ENCODE peak calls at places on chromosomes 6 and 20, in seven cellular contexts. F is LHCN-M2, X is mesothelial cell of epicardium, A is NAMALWA, J is T-helper 2 cell, I is LNCaP clone FGC, W is NCI-H1694. L is an unnamed sample.

GRCh38 chr20:18831830-18832229 is 18.2 kb downstream of the SCP2D1 start:
- DNase-seq in F (peak; percentile 13), X (no peak), A (no peak), J (no peak), I (no peak), W (no peak), L (no peak)

GRCh38 chr6:692356-692851 is 535 bp downstream of the EXOC2 start:
- DNase-seq in F (peak; percentile 46), X (no peak), A (peak; percentile 75), J (peak; percentile 50), I (peak; percentile 25), W (no peak), L (peak; percentile 85)

GRCh38 chr6:155647354-155647753 is 191.7 kb upstream of the NOX3 start:
- DNase-seq in F (no peak), X (no peak), A (no peak), J (no peak), I (no peak), W (no peak), L (no peak)

GRCh38 chr6:76221525-76221924 is 149.1 kb upstream of the IMPG1 start:
- DNase-seq in F (no peak), X (no peak), A (no peak), J (no peak), I (no peak), W (no peak), L (no peak)

GRCh38 chr6:50007821-50008220 is 14.0 kb downstream of the DEFB110 start:
- DNase-seq in F (peak; percentile 77), X (no peak), A (no peak), J (no peak), I (no peak), W (no peak), L (no peak)

GRCh38 chr6:121515615-121516265 is 80.3 kb downstream of the GJA1 start:
- DNase-seq in F (peak; percentile 29), X (no peak), A (no peak), J (no peak), I (no peak), W (no peak), L (no peak)

GRCh38 chr6:11824986-11825385 is 46.4 kb upstream of the ADTRP start:
- DNase-seq in F (peak; percentile 9), X (no peak), A (peak; percentile 14), J (no peak), I (no peak), W (no peak), L (no peak)

GRCh38 chr6:37396571-37397185 is 36.3 kb upstream of the CMTR1 start:
- DNase-seq in F (peak; percentile 58), X (no peak), A (no peak), J (no peak), I (no peak), W (no peak), L (no peak)

GRCh38 chr20:45247860-45248259 is 6.5 kb downstream of the SLPI start:
- DNase-seq in F (no peak), X (no peak), A (no peak), J (no peak), I (no peak), W (no peak), L (no peak)

GRCh38 chr20:46050444-46050843 is 21.4 kb downstream of the SLC12A5 start:
- DNase-seq in F (no peak), X (no peak), A (no peak), J (no peak), I (no peak), W (no peak), L (no peak)

GRCh38 chr6:85401186-85402062 is 48.5 kb upstream of the NT5E start:
- DNase-seq in F (peak; percentile 37), X (no peak), A (no peak), J (no peak), I (no peak), W (no peak), L (no peak)

GRCh38 chr6:139473731-139474130 is 99.3 kb upstream of the CITED2 start:
- DNase-seq in F (peak; percentile 8), X (no peak), A (no peak), J (no peak), I (no peak), W (no peak), L (no peak)

GRCh38 chr20:62142252-62143117 is 709 bp downstream of the PSMA7 start:
- DNase-seq in F (no peak), X (no peak), A (peak; percentile 34), J (no peak), I (no peak), W (no peak), L (no peak)

GRCh38 chr6:41591859-41592502 is 45.8 kb downstream of the FOXP4 start:
- DNase-seq in F (peak; percentile 46), X (peak; percentile 61), A (peak; percentile 84), J (peak; percentile 54), I (no peak), W (peak; percentile 72), L (peak; percentile 94)

GRCh38 chr20:37714973-37715657 is 21.3 kb downstream of the CTNNBL1 start:
- DNase-seq in F (no peak), X (no peak), A (no peak), J (no peak), I (no peak), W (no peak), L (no peak)

GRCh38 chr20:1108437-1108920 is 9.9 kb upstream of the PSMF1 start:
- DNase-seq in F (peak; percentile 38), X (no peak), A (peak; percentile 66), J (no peak), I (no peak), W (peak; percentile 18), L (no peak)

GRCh38 chr6:125588268-125588667 is 161.2 kb upstream of the HEY2 start:
- DNase-seq in F (no peak), X (no peak), A (no peak), J (no peak), I (no peak), W (no peak), L (no peak)

GRCh38 chr20:45097485-45098095 is 3.3 kb downstream of the KCNS1 start:
- DNase-seq in F (no peak), X (no peak), A (no peak), J (no peak), I (no peak), W (no peak), L (no peak)

GRCh38 chr6:74018825-74019224 is 322.8 kb downstream of the CD109 start:
- DNase-seq in F (no peak), X (no peak), A (no peak), J (no peak), I (no peak), W (no peak), L (no peak)

GRCh38 chr6:37354526-37355384 is 972 bp downstream of the RNF8 start:
- DNase-seq in F (peak; percentile 16), X (peak; percentile 21), A (peak; percentile 28), J (no peak), I (no peak), W (no peak), L (no peak)

GRCh38 chr20:7452890-7453289 is 487.4 kb downstream of the HAO1 start:
- DNase-seq in F (no peak), X (no peak), A (no peak), J (no peak), I (no peak), W (no peak), L (no peak)

GRCh38 chr6:126947070-126947469 is 171.4 kb upstream of the RSPO3 start:
- DNase-seq in F (peak; percentile 34), X (no peak), A (no peak), J (no peak), I (no peak), W (no peak), L (peak; percentile 85)

GRCh38 chr6:13953061-13953705 is 28.4 kb downstream of the RNF182 start:
- DNase-seq in F (no peak), X (no peak), A (no peak), J (no peak), I (no peak), W (no peak), L (no peak)

GRCh38 chr6:121549741-121550140 is 114.3 kb downstream of the GJA1 start:
- DNase-seq in F (peak; percentile 86), X (no peak), A (no peak), J (no peak), I (no peak), W (no peak), L (no peak)

GRCh38 chr6:32883789-32884188 is 29.8 kb downstream of the PSMB9 start:
- DNase-seq in F (peak; percentile 79), X (no peak), A (no peak), J (no peak), I (no peak), W (no peak), L (no peak)

GRCh38 chr6:114216789-114217467 is 125.9 kb downstream of the HS3ST5 start:
- DNase-seq in F (peak; percentile 98), X (no peak), A (no peak), J (no peak), I (no peak), W (peak; percentile 17), L (no peak)

GRCh38 chr6:96213768-96214167 is 198.0 kb downstream of the FUT9 start:
- DNase-seq in F (no peak), X (no peak), A (no peak), J (no peak), I (no peak), W (no peak), L (no peak)

GRCh38 chr6:167872538-167873210 is 46.0 kb downstream of the AFDN start:
- DNase-seq in F (peak; percentile 25), X (no peak), A (no peak), J (no peak), I (no peak), W (no peak), L (no peak)

GRCh38 chr20:14778096-14778495 is 440.7 kb upstream of the FLRT3 start:
- DNase-seq in F (no peak), X (no peak), A (no peak), J (no peak), I (peak; percentile 85), W (no peak), L (no peak)

GRCh38 chr20:45576995-45577394 is 2.1 kb downstream of the WFDC8 start:
- DNase-seq in F (no peak), X (no peak), A (no peak), J (no peak), I (no peak), W (no peak), L (no peak)

GRCh38 chr6:156029296-156029985 is 573.8 kb upstream of the NOX3 start:
- DNase-seq in F (no peak), X (no peak), A (no peak), J (no peak), I (no peak), W (no peak), L (no peak)

GRCh38 chr6:31738048-31738979 is 1.5 kb upstream of the MSH5 start:
- DNase-seq in F (peak; percentile 88), X (no peak), A (peak; percentile 89), J (no peak), I (peak; percentile 94), W (no peak), L (no peak)

GRCh38 chr20:59735917-59736316 is 131.6 kb downstream of the PHACTR3 start:
- DNase-seq in F (no peak), X (no peak), A (no peak), J (no peak), I (no peak), W (no peak), L (no peak)

GRCh38 chr6:25714765-25715164 is 39.8 kb upstream of the SLC17A4 start:
- DNase-seq in F (peak; percentile 11), X (no peak), A (no peak), J (no peak), I (no peak), W (no peak), L (no peak)

GRCh38 chr6:107068691-107069630 is 41.0 kb downstream of the MTRES1 start:
- DNase-seq in F (no peak), X (no peak), A (no peak), J (no peak), I (no peak), W (no peak), L (no peak)

GRCh38 chr20:45174434-45175364 is at the start of gene PI3:
- DNase-seq in F (no peak), X (no peak), A (no peak), J (no peak), I (no peak), W (no peak), L (no peak)

GRCh38 chr6:16746812-16747211 is 14.4 kb downstream of the ATXN1 start:
- DNase-seq in F (no peak), X (no peak), A (no peak), J (no peak), I (no peak), W (no peak), L (no peak)